ENCODE peak calls at places on chromosomes 2 and 18, in six cellular contexts. S, J, D, Q, A and Y are unnamed samples.
A peak's percentile ranks its signal among the peaks of the same experiment; 100 is the strongest.

GRCh38 chr18:58321986-58322385 is 278.0 kb downstream of the NEDD4L start:
- DNase-seq in J (no peak), S (peak; percentile 74), Q (peak; percentile 61), A (peak; percentile 42), D (peak; percentile 94), Y (no peak)

GRCh38 chr2:112065966-112066365 is 10.9 kb downstream of the TMEM87B start:
- DNase-seq in D (peak; percentile 80), Q (no peak), J (no peak), S (no peak), A (no peak), Y (no peak)

GRCh38 chr2:195473802-195474201 is 183.2 kb upstream of the SLC39A10 start:
- DNase-seq in S (no peak), A (no peak), Q (no peak), J (no peak), D (no peak), Y (no peak)

GRCh38 chr18:62767321-62767720 is 52.0 kb downstream of the PHLPP1 start:
- DNase-seq in Q (no peak), J (no peak), A (no peak), S (no peak), D (peak; percentile 55), Y (no peak)

GRCh38 chr2:212364106-212364505 is 174.5 kb downstream of the ERBB4 start:
- DNase-seq in S (no peak), Q (no peak), J (no peak), A (no peak), D (peak; percentile 59), Y (no peak)

GRCh38 chr2:175690113-175690716 is 311.9 kb downstream of the LNPK start:
- DNase-seq in A (peak; percentile 14), Q (no peak), S (peak; percentile 58), J (no peak), D (peak; percentile 71), Y (peak; percentile 39)

GRCh38 chr2:203732953-203733510 is 26.6 kb downstream of the CD28 start:
- DNase-seq in A (no peak), S (no peak), Q (no peak), D (no peak), J (no peak), Y (no peak)

GRCh38 chr2:62119313-62119969 is 76.5 kb upstream of the B3GNT2 start:
- DNase-seq in J (no peak), A (no peak), Q (no peak), S (no peak), D (no peak), Y (no peak)

GRCh38 chr18:58806826-58807714 is 57.6 kb upstream of the ZNF532 start:
- DNase-seq in A (no peak), D (no peak), J (no peak), S (no peak), Q (no peak), Y (no peak)

GRCh38 chr2:167196461-167197252 is 308.4 kb downstream of the XIRP2 start:
- DNase-seq in S (no peak), A (no peak), Q (peak; percentile 19), J (no peak), D (peak; percentile 45), Y (no peak)

GRCh38 chr2:225056330-225057073 is 14.2 kb upstream of the DOCK10 start:
- DNase-seq in D (peak; percentile 19), Q (no peak), S (no peak), J (no peak), A (no peak), Y (no peak)

GRCh38 chr2:149661844-149662243 is 74.3 kb upstream of the MMADHC start:
- DNase-seq in A (no peak), Q (peak; percentile 34), D (peak; percentile 70), J (no peak), S (no peak), Y (no peak)

GRCh38 chr18:34322365-34323289 is 97.9 kb upstream of the NOL4 start:
- DNase-seq in S (peak; percentile 1), D (peak; percentile 81), A (no peak), Q (peak; percentile 34), J (no peak), Y (peak; percentile 39)

GRCh38 chr2:238139141-238139840 is 823 bp downstream of the KLHL30 start:
- DNase-seq in Q (no peak), S (no peak), J (no peak), D (no peak), A (peak; percentile 25), Y (no peak)

GRCh38 chr2:209121691-209122090 is 302.2 kb upstream of the MAP2 start:
- DNase-seq in S (no peak), J (no peak), A (no peak), Q (no peak), D (no peak), Y (no peak)

GRCh38 chr2:8511868-8512612 is 169.8 kb upstream of the ID2 start:
- DNase-seq in D (peak; percentile 89), S (no peak), J (peak; percentile 46), A (no peak), Q (no peak), Y (no peak)

GRCh38 chr2:171159326-171160118 is 1.2 kb downstream of the TLK1 start:
- DNase-seq in D (peak; percentile 85), S (peak; percentile 12), A (peak; percentile 54), J (peak; percentile 91), Q (peak; percentile 66), Y (no peak)

GRCh38 chr2:73128841-73129535 is 16.2 kb upstream of the RAB11FIP5 start:
- DNase-seq in A (no peak), J (no peak), Q (no peak), D (no peak), S (no peak), Y (no peak)

GRCh38 chr2:212357606-212358005 is 181.0 kb downstream of the ERBB4 start:
- DNase-seq in S (no peak), D (no peak), A (no peak), J (no peak), Q (no peak), Y (no peak)

GRCh38 chr2:63861220-63861822 is 19.6 kb downstream of the UGP2 start:
- DNase-seq in Q (peak; percentile 39), A (peak; percentile 70), D (peak; percentile 81), S (peak; percentile 51), J (no peak), Y (no peak)

GRCh38 chr18:31199190-31199769 is 36.6 kb upstream of the DSC1 start:
- DNase-seq in A (no peak), S (no peak), Q (no peak), D (no peak), J (no peak), Y (no peak)

GRCh38 chr2:186980787-186981550 is 132.0 kb upstream of the ZSWIM2 start:
- DNase-seq in J (no peak), A (no peak), S (no peak), D (no peak), Q (no peak), Y (no peak)

GRCh38 chr2:235300368-235301201 is 193.3 kb upstream of the AGAP1 start:
- DNase-seq in S (no peak), J (no peak), D (peak; percentile 64), A (no peak), Q (no peak), Y (no peak)

GRCh38 chr2:207311316-207312005 is 145.7 kb upstream of the KLF7 start:
- DNase-seq in Q (peak; percentile 25), S (peak; percentile 60), A (no peak), J (no peak), D (peak; percentile 96), Y (no peak)

GRCh38 chr2:212811946-212812345 is 273.3 kb upstream of the ERBB4 start:
- DNase-seq in Q (no peak), A (no peak), S (no peak), J (no peak), D (no peak), Y (no peak)

GRCh38 chr2:43005211-43005974 is 213.0 kb upstream of the HAAO start:
- DNase-seq in D (no peak), S (no peak), A (no peak), J (peak; percentile 44), Q (peak; percentile 92), Y (no peak)

GRCh38 chr2:40087434-40087833 is 308.4 kb upstream of the THUMPD2 start:
- DNase-seq in J (no peak), Q (no peak), A (no peak), S (no peak), D (peak; percentile 45), Y (no peak)

GRCh38 chr2:96248624-96249023 is 17.2 kb downstream of the TMEM127 start:
- DNase-seq in A (no peak), D (no peak), Q (no peak), J (no peak), S (no peak), Y (no peak)

GRCh38 chr2:107091163-107091864 is 205.3 kb upstream of the ST6GAL2 start:
- DNase-seq in S (no peak), J (no peak), Q (no peak), D (no peak), A (no peak), Y (no peak)

GRCh38 chr2:9089831-9090230 is 86.3 kb upstream of the MBOAT2 start:
- DNase-seq in J (no peak), Q (no peak), A (no peak), S (no peak), D (peak; percentile 64), Y (no peak)

GRCh38 chr2:192265751-192266150 is 71.0 kb upstream of the TMEFF2 start:
- DNase-seq in A (no peak), J (no peak), Q (no peak), S (no peak), D (peak; percentile 57), Y (no peak)

DNA sequence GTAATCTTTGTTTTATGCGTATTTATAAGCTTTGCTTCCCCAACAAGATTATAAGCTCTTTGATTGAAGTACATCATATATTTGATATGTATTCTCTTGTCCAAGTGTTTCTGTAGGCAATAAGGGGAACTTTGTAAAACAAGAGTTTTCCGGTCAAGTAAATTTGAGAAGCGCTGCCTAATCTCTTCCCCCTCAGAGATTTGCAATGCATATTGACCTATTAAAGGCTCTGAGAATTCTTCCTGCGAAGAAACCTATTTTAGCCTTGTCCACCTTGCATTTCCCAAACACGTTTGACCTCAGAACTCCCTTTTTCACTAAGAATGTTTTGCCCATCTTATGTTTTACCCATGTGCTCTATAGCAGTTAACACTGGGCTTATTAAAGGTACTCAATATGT is 26.9 kb upstream of the CASP10 start:
- DNase-seq in A (no peak), S (no peak), Q (no peak), D (no peak), J (no peak), Y (no peak)
- H3K27ac ChIP-seq in A (no peak overlapping the region), S (no peak overlapping the region), Q (no peak overlapping the region), D (no peak overlapping the region), J (peak overlapping the region; percentile 79), Y (no peak overlapping the region)

GRCh38 chr2:148257276-148257675 is 236.4 kb downstream of the MBD5 start:
- DNase-seq in J (no peak), S (no peak), Q (no peak), A (no peak), D (no peak), Y (no peak)
- H3K9me3 ChIP-seq in J (peaks cover 49% of the 10 kb centered on the region), S (peaks cover 7% of the 10 kb centered on the region), Q (no peaks in the 10 kb centered on the region), A (peaks cover 8% of the 10 kb centered on the region), D (no peaks in the 10 kb centered on the region), Y (peaks cover 3% of the 10 kb centered on the region)

GRCh38 chr2:177399376-177399775 is 6.8 kb downstream of the AGPS start:
- DNase-seq in J (no peak), A (no peak), S (no peak), Q (no peak), D (no peak), Y (no peak)
- H3K4me1 ChIP-seq in J (peaks cover 98% of the 10 kb centered on the region), A (peaks cover 13% of the 10 kb centered on the region), S (peaks cover 35% of the 10 kb centered on the region), Q (peaks cover 25% of the 10 kb centered on the region), D (peaks cover 45% of the 10 kb centered on the region), Y (no peaks in the 10 kb centered on the region)

DNA sequence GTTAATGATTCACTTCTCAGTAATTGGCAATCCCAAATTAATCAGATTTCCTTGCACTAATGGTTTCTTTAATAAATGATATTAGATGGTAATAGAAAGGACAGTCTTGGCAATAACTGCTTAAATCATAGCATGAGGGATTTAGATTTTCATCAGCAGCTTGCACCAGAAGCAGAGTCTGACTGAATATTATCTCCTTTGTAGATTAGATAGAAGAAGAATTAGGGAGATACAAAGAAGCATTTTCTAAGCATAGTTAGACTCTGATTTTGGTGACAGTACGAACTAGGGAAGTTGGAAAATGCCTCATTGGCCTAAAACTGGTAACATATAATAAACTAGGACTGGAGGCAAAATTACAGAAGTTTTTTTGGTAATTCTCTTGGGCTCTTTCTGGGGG is 232.8 kb upstream of the EPAS1 start:
- DNase-seq in J (no peak), Q (no peak), A (no peak), S (no peak), D (no peak), Y (no peak)
- H3K27ac ChIP-seq in J (no peak overlapping the region), Q (no peak overlapping the region), A (no peak overlapping the region), S (no peak overlapping the region), D (no peak overlapping the region), Y (no peak overlapping the region)